ENCODE peak calls at places on chromosomes 3 and 15, in eight cellular contexts. One of them, this sample, is unnamed.

GRCh38 chr3:72860846-72861245 is 12.6 kb upstream of the SHQ1 start:
- DNase-seq in LHCN-M2: no peak
- DNase-seq in nephron progenitor cell: no peak
- DNase-seq in uterus: no peak
- DNase-seq in HFF-Myc: no peak
- DNase-seq in spleen: no peak
- DNase-seq in Calu3: no peak
- DNase-seq in fibroblast of mammary gland: no peak
- DNase-seq in this sample: no peak

GRCh38 chr3:52380023-52380422 is 63.9 kb downstream of the DNAH1 start:
- DNase-seq in nephron progenitor cell: no peak
- DNase-seq in Calu3: no peak
- DNase-seq in uterus: no peak
- DNase-seq in LHCN-M2: no peak
- DNase-seq in fibroblast of mammary gland: no peak
- DNase-seq in spleen: no peak
- DNase-seq in HFF-Myc: no peak
- DNase-seq in this sample: no peak

GRCh38 chr3:53700441-53700840 is 145.8 kb downstream of the CHDH start:
- DNase-seq in uterus: no peak
- DNase-seq in LHCN-M2: no peak
- DNase-seq in nephron progenitor cell: no peak
- DNase-seq in Calu3: no peak
- DNase-seq in spleen: no peak
- DNase-seq in fibroblast of mammary gland: no peak
- DNase-seq in HFF-Myc: no peak
- DNase-seq in this sample: no peak

GRCh38 chr3:126442099-126442848 is 33.4 kb downstream of the ZXDC start:
- DNase-seq in Calu3: no peak
- DNase-seq in uterus: no peak
- DNase-seq in fibroblast of mammary gland: no peak
- DNase-seq in LHCN-M2: no peak
- DNase-seq in HFF-Myc: no peak
- DNase-seq in spleen: no peak
- DNase-seq in nephron progenitor cell: no peak
- DNase-seq in this sample: no peak

GRCh38 chr15:77001351-77001750 is 6.4 kb downstream of the PSTPIP1 start:
- DNase-seq in HFF-Myc: no peak
- DNase-seq in LHCN-M2: no peak
- DNase-seq in nephron progenitor cell: no peak
- DNase-seq in uterus: no peak
- DNase-seq in fibroblast of mammary gland: no peak
- DNase-seq in spleen: peak
- DNase-seq in Calu3: no peak
- DNase-seq in this sample: no peak

GRCh38 chr3:101879102-101879501 is 29.8 kb downstream of the NFKBIZ start:
- DNase-seq in HFF-Myc: no peak
- DNase-seq in uterus: no peak
- DNase-seq in fibroblast of mammary gland: no peak
- DNase-seq in spleen: no peak
- DNase-seq in Calu3: no peak
- DNase-seq in LHCN-M2: no peak
- DNase-seq in nephron progenitor cell: no peak
- DNase-seq in this sample: no peak

GRCh38 chr3:156535162-156535627 is 19.7 kb downstream of the SSR3 start:
- DNase-seq in spleen: no peak
- DNase-seq in nephron progenitor cell: no peak
- DNase-seq in Calu3: peak
- DNase-seq in fibroblast of mammary gland: peak
- DNase-seq in LHCN-M2: peak
- DNase-seq in HFF-Myc: peak
- DNase-seq in uterus: peak
- DNase-seq in this sample: no peak

GRCh38 chr3:159839561-159840379 is 148.9 kb upstream of the IL12A start:
- DNase-seq in HFF-Myc: no peak
- DNase-seq in Calu3: no peak
- DNase-seq in fibroblast of mammary gland: no peak
- DNase-seq in spleen: no peak
- DNase-seq in uterus: no peak
- DNase-seq in nephron progenitor cell: peak
- DNase-seq in LHCN-M2: no peak
- DNase-seq in this sample: peak

GRCh38 chr15:25408428-25408827 is 30.4 kb downstream of the UBE3A start:
- DNase-seq in uterus: no peak
- DNase-seq in nephron progenitor cell: no peak
- DNase-seq in fibroblast of mammary gland: no peak
- DNase-seq in HFF-Myc: no peak
- DNase-seq in spleen: no peak
- DNase-seq in Calu3: no peak
- DNase-seq in LHCN-M2: no peak
- DNase-seq in this sample: no peak

GRCh38 chr15:74653426-74654082 is 37.9 kb downstream of the CLK3 start:
- DNase-seq in spleen: no peak
- DNase-seq in nephron progenitor cell: no peak
- DNase-seq in LHCN-M2: peak
- DNase-seq in Calu3: peak
- DNase-seq in uterus: no peak
- DNase-seq in fibroblast of mammary gland: peak
- DNase-seq in HFF-Myc: peak
- DNase-seq in this sample: no peak

GRCh38 chr15:36332301-36332700 is 247.1 kb upstream of the CDIN1 start:
- DNase-seq in fibroblast of mammary gland: peak
- DNase-seq in uterus: no peak
- DNase-seq in HFF-Myc: peak
- DNase-seq in spleen: no peak
- DNase-seq in LHCN-M2: peak
- DNase-seq in nephron progenitor cell: no peak
- DNase-seq in Calu3: no peak
- DNase-seq in this sample: no peak

GRCh38 chr15:79378394-79379158 is 53.6 kb upstream of the MINAR1 start:
- DNase-seq in nephron progenitor cell: no peak
- DNase-seq in Calu3: no peak
- DNase-seq in uterus: no peak
- DNase-seq in fibroblast of mammary gland: peak
- DNase-seq in LHCN-M2: peak
- DNase-seq in HFF-Myc: peak
- DNase-seq in spleen: no peak
- DNase-seq in this sample: no peak

GRCh38 chr15:85614059-85614458 is 180.7 kb downstream of the KLHL25 start:
- DNase-seq in LHCN-M2: no peak
- DNase-seq in nephron progenitor cell: no peak
- DNase-seq in fibroblast of mammary gland: no peak
- DNase-seq in HFF-Myc: no peak
- DNase-seq in spleen: no peak
- DNase-seq in Calu3: no peak
- DNase-seq in uterus: no peak
- DNase-seq in this sample: no peak

GRCh38 chr3:45211466-45212094 is 14.5 kb downstream of the TMEM158 start:
- DNase-seq in LHCN-M2: no peak
- DNase-seq in spleen: no peak
- DNase-seq in fibroblast of mammary gland: no peak
- DNase-seq in HFF-Myc: no peak
- DNase-seq in Calu3: no peak
- DNase-seq in uterus: peak
- DNase-seq in nephron progenitor cell: no peak
- DNase-seq in this sample: no peak

GRCh38 chr15:78223396-78224023 is 10.9 kb downstream of the ACSBG1 start:
- DNase-seq in fibroblast of mammary gland: peak
- DNase-seq in nephron progenitor cell: no peak
- DNase-seq in uterus: no peak
- DNase-seq in HFF-Myc: no peak
- DNase-seq in LHCN-M2: no peak
- DNase-seq in Calu3: no peak
- DNase-seq in spleen: peak
- DNase-seq in this sample: no peak

This sample was measured in GM12891.